ENCODE peak calls at places on chromosomes 6 and 20, in six cellular contexts. T is heart left ventricle; R is HS-5; W is HEK293T; K is naive thymus-derived CD4-positive, alpha-beta T cell; B is lower leg skin. Z is an unnamed sample.

GRCh38 chr20:32444474-32445220 is 86.5 kb downstream of the ASXL1 start:
- DNase-seq in K (no peak), B (no peak), R (no peak), W (no peak), T (no peak), Z (no peak)

GRCh38 chr20:48295966-48296421 is 510.7 kb upstream of the SULF2 start:
- DNase-seq in B (no peak), W (no peak), T (no peak), K (no peak), R (no peak), Z (no peak)

GRCh38 chr6:49939993-49940498 is 23.9 kb downstream of the DEFB114 start:
- DNase-seq in R (no peak), T (no peak), B (no peak), K (no peak), W (no peak), Z (no peak)

GRCh38 chr6:4210619-4211419 is 75.4 kb upstream of the ECI2 start:
- DNase-seq in R (peak), K (peak), W (peak), T (peak), B (peak), Z (peak)

GRCh38 chr6:71012871-71013456 is 56.1 kb upstream of the B3GAT2 start:
- DNase-seq in K (peak), T (peak), R (peak), B (no peak), W (peak), Z (no peak)

GRCh38 chr6:28657756-28658465 is 132.2 kb downstream of the GPX5 start:
- DNase-seq in R (peak), K (peak), W (peak), B (no peak), T (no peak), Z (no peak)

GRCh38 chr6:47262226-47262625 is 47.5 kb downstream of the TNFRSF21 start:
- DNase-seq in B (no peak), W (no peak), T (no peak), R (no peak), K (no peak), Z (no peak)

GRCh38 chr6:73704260-73704659 is 8.3 kb downstream of the CD109 start:
- DNase-seq in R (peak), T (no peak), K (no peak), W (no peak), B (peak), Z (no peak)

GRCh38 chr6:160139420-160139851 is 17.8 kb downstream of the SLC22A1 start:
- DNase-seq in K (no peak), W (no peak), R (peak), T (no peak), B (peak), Z (peak)

GRCh38 chr6:157274471-157275226 is 48.7 kb downstream of the TMEM242 start:
- DNase-seq in R (peak), B (peak), K (peak), T (peak), W (peak), Z (no peak)

GRCh38 chr20:1810926-1811620 is 84.1 kb upstream of the SIRPA start:
- DNase-seq in K (no peak), W (no peak), B (no peak), R (no peak), T (no peak), Z (peak)

GRCh38 chr6:16205377-16206144 is 32.8 kb upstream of the GMPR start:
- DNase-seq in R (peak), B (no peak), W (peak), T (peak), K (no peak), Z (no peak)

GRCh38 chr6:16757332-16757731 is 3.9 kb downstream of the ATXN1 start:
- DNase-seq in T (no peak), W (no peak), B (no peak), K (no peak), R (no peak), Z (no peak)

GRCh38 chr6:16539086-16539931 is 222.0 kb downstream of the ATXN1 start:
- DNase-seq in W (no peak), B (no peak), R (no peak), T (no peak), K (no peak), Z (no peak)

GRCh38 chr20:36399147-36399968 is 93.2 kb downstream of the DLGAP4 start:
- DNase-seq in W (peak), K (peak), T (no peak), B (no peak), R (no peak), Z (no peak)

GRCh38 chr20:48236485-48237055 is 451.3 kb upstream of the SULF2 start:
- DNase-seq in R (no peak), B (no peak), T (no peak), K (no peak), W (no peak), Z (no peak)

GRCh38 chr6:118772886-118773285 is 121.1 kb upstream of the ASF1A start:
- DNase-seq in K (no peak), T (no peak), B (no peak), W (no peak), R (no peak), Z (no peak)

GRCh38 chr6:35728663-35729348 is 8.0 kb upstream of the ARMC12 start:
- DNase-seq in R (no peak), K (peak), W (no peak), T (peak), B (peak), Z (no peak)

GRCh38 chr6:34486106-34486740 is 20.3 kb downstream of the PACSIN1 start:
- DNase-seq in B (no peak), W (no peak), R (no peak), K (peak), T (no peak), Z (no peak)

GRCh38 chr20:38973546-38974120 is 11.5 kb downstream of the DHX35 start:
- DNase-seq in W (no peak), B (no peak), R (no peak), T (no peak), K (no peak), Z (no peak)

GRCh38 chr6:113172531-113172966 is 684.6 kb upstream of the MARCKS start:
- DNase-seq in K (no peak), W (no peak), B (no peak), R (no peak), T (peak), Z (no peak)

GRCh38 chr6:19731286-19731685 is 105.9 kb upstream of the ID4 start:
- DNase-seq in W (no peak), K (no peak), T (no peak), R (peak), B (no peak), Z (no peak)

GRCh38 chr6:134774244-134774643 is 175.7 kb downstream of the ALDH8A1 start:
- DNase-seq in W (no peak), R (peak), K (no peak), T (no peak), B (no peak), Z (no peak)

GRCh38 chr6:74519172-74519571 is 686.7 kb downstream of the COL12A1 start:
- DNase-seq in R (no peak), B (no peak), W (no peak), T (no peak), K (no peak), Z (no peak)

GRCh38 chr6:132675749-132676148 is 16.8 kb upstream of the TAAR1 start:
- DNase-seq in R (no peak), B (no peak), T (no peak), K (no peak), W (no peak), Z (no peak)